ENCODE peak calls at places on chromosomes 16 and 17, in ten cellular contexts. One of them, this sample, is unnamed.

GRCh38 chr17:27106982-27107360 is 186.9 kb upstream of the WSB1 start:
- DNase-seq in T-helper 2 cell: no peak
- DNase-seq in right lobe of liver: no peak
- DNase-seq in A673: no peak
- DNase-seq in endothelial cell: no peak
- DNase-seq in activated naive CD4-positive, alpha-beta T cell treated with anti-CD3 and anti-CD28 coated beads for 36 hours: no peak
- DNase-seq in RPMI7951: no peak
- DNase-seq in A172: no peak
- DNase-seq in head of caudate nucleus: no peak
- DNase-seq in activated effector memory CD4-positive, alpha-beta T cell treated with anti-CD3 and anti-CD28 coated beads, Interleukin-2, amount 50 U/mL, for 16 hours: no peak
- DNase-seq in this sample: no peak

GRCh38 chr17:49703557-49704277 is 4.0 kb downstream of the SLC35B1 start:
- DNase-seq in T-helper 2 cell: no peak
- DNase-seq in right lobe of liver: peak; percentile 85
- DNase-seq in A673: peak; percentile 34
- DNase-seq in endothelial cell: no peak
- DNase-seq in activated naive CD4-positive, alpha-beta T cell treated with anti-CD3 and anti-CD28 coated beads for 36 hours: peak; percentile 42
- DNase-seq in RPMI7951: peak; percentile 35
- DNase-seq in A172: peak; percentile 52
- DNase-seq in head of caudate nucleus: peak; percentile 38
- DNase-seq in activated effector memory CD4-positive, alpha-beta T cell treated with anti-CD3 and anti-CD28 coated beads, Interleukin-2, amount 50 U/mL, for 16 hours: no peak
- DNase-seq in this sample: peak; percentile 17

GRCh38 chr16:53784312-53784711 is 80.4 kb downstream of the FTO start:
- DNase-seq in T-helper 2 cell: no peak
- DNase-seq in right lobe of liver: no peak
- DNase-seq in A673: no peak
- DNase-seq in endothelial cell: no peak
- DNase-seq in activated naive CD4-positive, alpha-beta T cell treated with anti-CD3 and anti-CD28 coated beads for 36 hours: no peak
- DNase-seq in RPMI7951: no peak
- DNase-seq in A172: peak; percentile 13
- DNase-seq in head of caudate nucleus: no peak
- DNase-seq in activated effector memory CD4-positive, alpha-beta T cell treated with anti-CD3 and anti-CD28 coated beads, Interleukin-2, amount 50 U/mL, for 16 hours: no peak
- DNase-seq in this sample: no peak

GRCh38 chr16:3060339-3061127 is 4.9 kb upstream of the IL32 start:
- DNase-seq in T-helper 2 cell: no peak
- DNase-seq in right lobe of liver: no peak
- DNase-seq in A673: no peak
- DNase-seq in endothelial cell: no peak
- DNase-seq in activated naive CD4-positive, alpha-beta T cell treated with anti-CD3 and anti-CD28 coated beads for 36 hours: no peak
- DNase-seq in RPMI7951: no peak
- DNase-seq in A172: no peak
- DNase-seq in head of caudate nucleus: no peak
- DNase-seq in activated effector memory CD4-positive, alpha-beta T cell treated with anti-CD3 and anti-CD28 coated beads, Interleukin-2, amount 50 U/mL, for 16 hours: no peak
- DNase-seq in this sample: no peak

GRCh38 chr16:11280616-11281522 is at the start of gene PRM1:
- DNase-seq in T-helper 2 cell: no peak
- DNase-seq in right lobe of liver: no peak
- DNase-seq in A673: no peak
- DNase-seq in endothelial cell: no peak
- DNase-seq in activated naive CD4-positive, alpha-beta T cell treated with anti-CD3 and anti-CD28 coated beads for 36 hours: no peak
- DNase-seq in RPMI7951: no peak
- DNase-seq in A172: no peak
- DNase-seq in head of caudate nucleus: no peak
- DNase-seq in activated effector memory CD4-positive, alpha-beta T cell treated with anti-CD3 and anti-CD28 coated beads, Interleukin-2, amount 50 U/mL, for 16 hours: no peak
- DNase-seq in this sample: no peak

GRCh38 chr16:84058664-84059063 is 16.1 kb upstream of the SLC38A8 start:
- DNase-seq in T-helper 2 cell: no peak
- DNase-seq in right lobe of liver: no peak
- DNase-seq in A673: no peak
- DNase-seq in endothelial cell: no peak
- DNase-seq in activated naive CD4-positive, alpha-beta T cell treated with anti-CD3 and anti-CD28 coated beads for 36 hours: no peak
- DNase-seq in RPMI7951: no peak
- DNase-seq in A172: no peak
- DNase-seq in head of caudate nucleus: peak; percentile 73
- DNase-seq in activated effector memory CD4-positive, alpha-beta T cell treated with anti-CD3 and anti-CD28 coated beads, Interleukin-2, amount 50 U/mL, for 16 hours: no peak
- DNase-seq in this sample: no peak

GRCh38 chr17:77897741-77898301 is 60.7 kb upstream of the TNRC6C start:
- DNase-seq in T-helper 2 cell: no peak
- DNase-seq in right lobe of liver: no peak
- DNase-seq in A673: no peak
- DNase-seq in endothelial cell: no peak
- DNase-seq in activated naive CD4-positive, alpha-beta T cell treated with anti-CD3 and anti-CD28 coated beads for 36 hours: no peak
- DNase-seq in RPMI7951: no peak
- DNase-seq in A172: no peak
- DNase-seq in head of caudate nucleus: peak; percentile 4
- DNase-seq in activated effector memory CD4-positive, alpha-beta T cell treated with anti-CD3 and anti-CD28 coated beads, Interleukin-2, amount 50 U/mL, for 16 hours: peak; percentile 16
- DNase-seq in this sample: no peak

GRCh38 chr16:85129846-85130706 is 17.8 kb upstream of the CIBAR2 start:
- DNase-seq in T-helper 2 cell: no peak
- DNase-seq in right lobe of liver: no peak
- DNase-seq in A673: peak; percentile 31
- DNase-seq in endothelial cell: no peak
- DNase-seq in activated naive CD4-positive, alpha-beta T cell treated with anti-CD3 and anti-CD28 coated beads for 36 hours: no peak
- DNase-seq in RPMI7951: no peak
- DNase-seq in A172: peak; percentile 23
- DNase-seq in head of caudate nucleus: no peak
- DNase-seq in activated effector memory CD4-positive, alpha-beta T cell treated with anti-CD3 and anti-CD28 coated beads, Interleukin-2, amount 50 U/mL, for 16 hours: no peak
- DNase-seq in this sample: no peak

GRCh38 chr16:85479972-85480726 is 133.0 kb upstream of the GSE1 start:
- DNase-seq in T-helper 2 cell: no peak
- DNase-seq in right lobe of liver: no peak
- DNase-seq in A673: peak; percentile 58
- DNase-seq in endothelial cell: no peak
- DNase-seq in activated naive CD4-positive, alpha-beta T cell treated with anti-CD3 and anti-CD28 coated beads for 36 hours: peak; percentile 12
- DNase-seq in RPMI7951: no peak
- DNase-seq in A172: no peak
- DNase-seq in head of caudate nucleus: no peak
- DNase-seq in activated effector memory CD4-positive, alpha-beta T cell treated with anti-CD3 and anti-CD28 coated beads, Interleukin-2, amount 50 U/mL, for 16 hours: no peak
- DNase-seq in this sample: peak; percentile 83

GRCh38 chr17:164536-165235 is 16.8 kb downstream of the DOC2B start:
- DNase-seq in T-helper 2 cell: no peak
- DNase-seq in right lobe of liver: peak; percentile 65
- DNase-seq in A673: peak; percentile 44
- DNase-seq in endothelial cell: peak; percentile 65
- DNase-seq in activated naive CD4-positive, alpha-beta T cell treated with anti-CD3 and anti-CD28 coated beads for 36 hours: peak; percentile 43
- DNase-seq in RPMI7951: peak; percentile 22
- DNase-seq in A172: peak; percentile 50
- DNase-seq in head of caudate nucleus: peak; percentile 74
- DNase-seq in activated effector memory CD4-positive, alpha-beta T cell treated with anti-CD3 and anti-CD28 coated beads, Interleukin-2, amount 50 U/mL, for 16 hours: no peak
- DNase-seq in this sample: no peak

GRCh38 chr17:79899584-79899983 is 60.3 kb upstream of the CBX4 start:
- DNase-seq in T-helper 2 cell: no peak
- DNase-seq in right lobe of liver: no peak
- DNase-seq in A673: no peak
- DNase-seq in endothelial cell: no peak
- DNase-seq in activated naive CD4-positive, alpha-beta T cell treated with anti-CD3 and anti-CD28 coated beads for 36 hours: no peak
- DNase-seq in RPMI7951: no peak
- DNase-seq in A172: no peak
- DNase-seq in head of caudate nucleus: no peak
- DNase-seq in activated effector memory CD4-positive, alpha-beta T cell treated with anti-CD3 and anti-CD28 coated beads, Interleukin-2, amount 50 U/mL, for 16 hours: no peak
- DNase-seq in this sample: no peak

GRCh38 chr16:17106243-17106791 is 364.4 kb downstream of the XYLT1 start:
- DNase-seq in T-helper 2 cell: no peak
- DNase-seq in right lobe of liver: no peak
- DNase-seq in A673: no peak
- DNase-seq in endothelial cell: no peak
- DNase-seq in activated naive CD4-positive, alpha-beta T cell treated with anti-CD3 and anti-CD28 coated beads for 36 hours: no peak
- DNase-seq in RPMI7951: no peak
- DNase-seq in A172: no peak
- DNase-seq in head of caudate nucleus: no peak
- DNase-seq in activated effector memory CD4-positive, alpha-beta T cell treated with anti-CD3 and anti-CD28 coated beads, Interleukin-2, amount 50 U/mL, for 16 hours: no peak
- DNase-seq in this sample: no peak

GRCh38 chr16:19077879-19078278 is 10.5 kb downstream of the COQ7 start:
- DNase-seq in T-helper 2 cell: no peak
- DNase-seq in right lobe of liver: no peak
- DNase-seq in A673: no peak
- DNase-seq in endothelial cell: no peak
- DNase-seq in activated naive CD4-positive, alpha-beta T cell treated with anti-CD3 and anti-CD28 coated beads for 36 hours: no peak
- DNase-seq in RPMI7951: no peak
- DNase-seq in A172: no peak
- DNase-seq in head of caudate nucleus: no peak
- DNase-seq in activated effector memory CD4-positive, alpha-beta T cell treated with anti-CD3 and anti-CD28 coated beads, Interleukin-2, amount 50 U/mL, for 16 hours: no peak
- DNase-seq in this sample: no peak

GRCh38 chr17:81959362-81960129 is 1.4 kb downstream of the NOTUM start:
- DNase-seq in T-helper 2 cell: peak; percentile 82
- DNase-seq in right lobe of liver: peak; percentile 85
- DNase-seq in A673: peak; percentile 65
- DNase-seq in endothelial cell: peak; percentile 57
- DNase-seq in activated naive CD4-positive, alpha-beta T cell treated with anti-CD3 and anti-CD28 coated beads for 36 hours: peak; percentile 78
- DNase-seq in RPMI7951: peak; percentile 32
- DNase-seq in A172: no peak
- DNase-seq in head of caudate nucleus: peak; percentile 83
- DNase-seq in activated effector memory CD4-positive, alpha-beta T cell treated with anti-CD3 and anti-CD28 coated beads, Interleukin-2, amount 50 U/mL, for 16 hours: peak; percentile 93
- DNase-seq in this sample: peak; percentile 95

GRCh38 chr16:50202926-50203624 is 50.0 kb downstream of the TENT4B start:
- DNase-seq in T-helper 2 cell: no peak
- DNase-seq in right lobe of liver: no peak
- DNase-seq in A673: peak; percentile 84
- DNase-seq in endothelial cell: no peak
- DNase-seq in activated naive CD4-positive, alpha-beta T cell treated with anti-CD3 and anti-CD28 coated beads for 36 hours: no peak
- DNase-seq in RPMI7951: peak; percentile 91
- DNase-seq in A172: peak; percentile 89
- DNase-seq in head of caudate nucleus: no peak
- DNase-seq in activated effector memory CD4-positive, alpha-beta T cell treated with anti-CD3 and anti-CD28 coated beads, Interleukin-2, amount 50 U/mL, for 16 hours: no peak
- DNase-seq in this sample: no peak

GRCh38 chr17:81434079-81434478 is 38.8 kb downstream of the BAHCC1 start:
- DNase-seq in T-helper 2 cell: no peak
- DNase-seq in right lobe of liver: no peak
- DNase-seq in A673: no peak
- DNase-seq in endothelial cell: no peak
- DNase-seq in activated naive CD4-positive, alpha-beta T cell treated with anti-CD3 and anti-CD28 coated beads for 36 hours: no peak
- DNase-seq in RPMI7951: no peak
- DNase-seq in A172: peak; percentile 56
- DNase-seq in head of caudate nucleus: no peak
- DNase-seq in activated effector memory CD4-positive, alpha-beta T cell treated with anti-CD3 and anti-CD28 coated beads, Interleukin-2, amount 50 U/mL, for 16 hours: no peak
- DNase-seq in this sample: no peak

GRCh38 chr16:12612598-12613101 is 191.0 kb downstream of the CPPED1 start:
- DNase-seq in T-helper 2 cell: no peak
- DNase-seq in right lobe of liver: no peak
- DNase-seq in A673: no peak
- DNase-seq in endothelial cell: no peak
- DNase-seq in activated naive CD4-positive, alpha-beta T cell treated with anti-CD3 and anti-CD28 coated beads for 36 hours: no peak
- DNase-seq in RPMI7951: peak; percentile 19
- DNase-seq in A172: peak; percentile 97
- DNase-seq in head of caudate nucleus: no peak
- DNase-seq in activated effector memory CD4-positive, alpha-beta T cell treated with anti-CD3 and anti-CD28 coated beads, Interleukin-2, amount 50 U/mL, for 16 hours: no peak
- DNase-seq in this sample: no peak

GRCh38 chr16:65120811-65121721 is 797 bp downstream of the CDH11 start:
- DNase-seq in T-helper 2 cell: no peak
- DNase-seq in right lobe of liver: no peak
- DNase-seq in A673: peak; percentile 56
- DNase-seq in endothelial cell: peak; percentile 35
- DNase-seq in activated naive CD4-positive, alpha-beta T cell treated with anti-CD3 and anti-CD28 coated beads for 36 hours: no peak
- DNase-seq in RPMI7951: no peak
- DNase-seq in A172: no peak
- DNase-seq in head of caudate nucleus: peak; percentile 63
- DNase-seq in activated effector memory CD4-positive, alpha-beta T cell treated with anti-CD3 and anti-CD28 coated beads, Interleukin-2, amount 50 U/mL, for 16 hours: no peak
- DNase-seq in this sample: peak; percentile 69

GRCh38 chr16:9599415-9600110 is 508.1 kb downstream of the HAPSTR1 start:
- DNase-seq in T-helper 2 cell: no peak
- DNase-seq in right lobe of liver: no peak
- DNase-seq in A673: no peak
- DNase-seq in endothelial cell: no peak
- DNase-seq in activated naive CD4-positive, alpha-beta T cell treated with anti-CD3 and anti-CD28 coated beads for 36 hours: no peak
- DNase-seq in RPMI7951: no peak
- DNase-seq in A172: no peak
- DNase-seq in head of caudate nucleus: no peak
- DNase-seq in activated effector memory CD4-positive, alpha-beta T cell treated with anti-CD3 and anti-CD28 coated beads, Interleukin-2, amount 50 U/mL, for 16 hours: no peak
- DNase-seq in this sample: no peak

GRCh38 chr16:66355526-66355925 is 11.0 kb upstream of the CDH5 start:
- DNase-seq in T-helper 2 cell: no peak
- DNase-seq in right lobe of liver: no peak
- DNase-seq in A673: no peak
- DNase-seq in endothelial cell: no peak
- DNase-seq in activated naive CD4-positive, alpha-beta T cell treated with anti-CD3 and anti-CD28 coated beads for 36 hours: no peak
- DNase-seq in RPMI7951: no peak
- DNase-seq in A172: no peak
- DNase-seq in head of caudate nucleus: no peak
- DNase-seq in activated effector memory CD4-positive, alpha-beta T cell treated with anti-CD3 and anti-CD28 coated beads, Interleukin-2, amount 50 U/mL, for 16 hours: no peak
- DNase-seq in this sample: no peak

GRCh38 chr16:46629331-46629843 is 8.2 kb upstream of the SHCBP1 start:
- DNase-seq in T-helper 2 cell: no peak
- DNase-seq in right lobe of liver: no peak
- DNase-seq in A673: peak; percentile 73
- DNase-seq in endothelial cell: peak; percentile 24
- DNase-seq in activated naive CD4-positive, alpha-beta T cell treated with anti-CD3 and anti-CD28 coated beads for 36 hours: no peak
- DNase-seq in RPMI7951: peak; percentile 74
- DNase-seq in A172: peak; percentile 64
- DNase-seq in head of caudate nucleus: no peak
- DNase-seq in activated effector memory CD4-positive, alpha-beta T cell treated with anti-CD3 and anti-CD28 coated beads, Interleukin-2, amount 50 U/mL, for 16 hours: no peak
- DNase-seq in this sample: no peak

GRCh38 chr17:39696731-39697130 is 3.1 kb upstream of the ERBB2 start:
- DNase-seq in T-helper 2 cell: no peak
- DNase-seq in right lobe of liver: no peak
- DNase-seq in A673: no peak
- DNase-seq in endothelial cell: no peak
- DNase-seq in activated naive CD4-positive, alpha-beta T cell treated with anti-CD3 and anti-CD28 coated beads for 36 hours: no peak
- DNase-seq in RPMI7951: no peak
- DNase-seq in A172: no peak
- DNase-seq in head of caudate nucleus: no peak
- DNase-seq in activated effector memory CD4-positive, alpha-beta T cell treated with anti-CD3 and anti-CD28 coated beads, Interleukin-2, amount 50 U/mL, for 16 hours: no peak
- DNase-seq in this sample: no peak

GRCh38 chr17:76252040-76252954 is 12.0 kb upstream of the RNF157 start:
- DNase-seq in T-helper 2 cell: no peak
- DNase-seq in right lobe of liver: peak; percentile 94
- DNase-seq in A673: no peak
- DNase-seq in endothelial cell: no peak
- DNase-seq in activated naive CD4-positive, alpha-beta T cell treated with anti-CD3 and anti-CD28 coated beads for 36 hours: peak; percentile 61
- DNase-seq in RPMI7951: peak; percentile 99
- DNase-seq in A172: peak; percentile 38
- DNase-seq in head of caudate nucleus: no peak
- DNase-seq in activated effector memory CD4-positive, alpha-beta T cell treated with anti-CD3 and anti-CD28 coated beads, Interleukin-2, amount 50 U/mL, for 16 hours: peak; percentile 71
- DNase-seq in this sample: peak; percentile 91

GRCh38 chr16:28845173-28846079 is 722 bp downstream of the TUFM start:
- DNase-seq in T-helper 2 cell: no peak
- DNase-seq in right lobe of liver: no peak
- DNase-seq in A673: peak; percentile 77
- DNase-seq in endothelial cell: no peak
- DNase-seq in activated naive CD4-positive, alpha-beta T cell treated with anti-CD3 and anti-CD28 coated beads for 36 hours: peak; percentile 22
- DNase-seq in RPMI7951: peak; percentile 32
- DNase-seq in A172: peak; percentile 68
- DNase-seq in head of caudate nucleus: no peak
- DNase-seq in activated effector memory CD4-positive, alpha-beta T cell treated with anti-CD3 and anti-CD28 coated beads, Interleukin-2, amount 50 U/mL, for 16 hours: peak; percentile 68
- DNase-seq in this sample: no peak

GRCh38 chr17:17710728-17711541 is 29.7 kb downstream of the RAI1 start:
- DNase-seq in T-helper 2 cell: no peak
- DNase-seq in right lobe of liver: no peak
- DNase-seq in A673: peak; percentile 53
- DNase-seq in endothelial cell: peak; percentile 31
- DNase-seq in activated naive CD4-positive, alpha-beta T cell treated with anti-CD3 and anti-CD28 coated beads for 36 hours: no peak
- DNase-seq in RPMI7951: peak; percentile 84
- DNase-seq in A172: peak; percentile 97
- DNase-seq in head of caudate nucleus: peak; percentile 80
- DNase-seq in activated effector memory CD4-positive, alpha-beta T cell treated with anti-CD3 and anti-CD28 coated beads, Interleukin-2, amount 50 U/mL, for 16 hours: no peak
- DNase-seq in this sample: no peak

GRCh38 chr17:68061512-68062313 is 26.2 kb downstream of the KPNA2 start:
- DNase-seq in T-helper 2 cell: no peak
- DNase-seq in right lobe of liver: no peak
- DNase-seq in A673: no peak
- DNase-seq in endothelial cell: no peak
- DNase-seq in activated naive CD4-positive, alpha-beta T cell treated with anti-CD3 and anti-CD28 coated beads for 36 hours: no peak
- DNase-seq in RPMI7951: peak; percentile 79
- DNase-seq in A172: peak; percentile 49
- DNase-seq in head of caudate nucleus: no peak
- DNase-seq in activated effector memory CD4-positive, alpha-beta T cell treated with anti-CD3 and anti-CD28 coated beads, Interleukin-2, amount 50 U/mL, for 16 hours: no peak
- DNase-seq in this sample: no peak

GRCh38 chr17:10275418-10275817 is 77.0 kb upstream of the GAS7 start:
- DNase-seq in T-helper 2 cell: no peak
- DNase-seq in right lobe of liver: no peak
- DNase-seq in A673: no peak
- DNase-seq in endothelial cell: no peak
- DNase-seq in activated naive CD4-positive, alpha-beta T cell treated with anti-CD3 and anti-CD28 coated beads for 36 hours: no peak
- DNase-seq in RPMI7951: no peak
- DNase-seq in A172: no peak
- DNase-seq in head of caudate nucleus: no peak
- DNase-seq in activated effector memory CD4-positive, alpha-beta T cell treated with anti-CD3 and anti-CD28 coated beads, Interleukin-2, amount 50 U/mL, for 16 hours: no peak
- DNase-seq in this sample: no peak

GRCh38 chr17:50356892-50357510 is 11.1 kb downstream of the XYLT2 start:
- DNase-seq in T-helper 2 cell: no peak
- DNase-seq in right lobe of liver: peak; percentile 42
- DNase-seq in A673: no peak
- DNase-seq in endothelial cell: no peak
- DNase-seq in activated naive CD4-positive, alpha-beta T cell treated with anti-CD3 and anti-CD28 coated beads for 36 hours: peak; percentile 3
- DNase-seq in RPMI7951: no peak
- DNase-seq in A172: no peak
- DNase-seq in head of caudate nucleus: peak; percentile 11
- DNase-seq in activated effector memory CD4-positive, alpha-beta T cell treated with anti-CD3 and anti-CD28 coated beads, Interleukin-2, amount 50 U/mL, for 16 hours: peak; percentile 48
- DNase-seq in this sample: no peak